ENCODE peak calls at places on chromosomes 16 and 17, in eight cellular contexts. One of them, this sample, is unnamed.

GRCh38 chr17:19370493-19370960 is 7.8 kb upstream of the MAPK7 start:
- DNase-seq in left ventricle myocardium inferior: peak; percentile 71
- DNase-seq in iPS DF 6.9: no peak
- DNase-seq in AG04450: no peak
- DNase-seq in cardiac muscle cell: peak; percentile 22
- DNase-seq in mammary epithelial cell: no peak
- DNase-seq in mucosa of descending colon: no peak
- DNase-seq in naive thymus-derived CD4-positive, alpha-beta T cell: no peak
- DNase-seq in this sample: no peak

GRCh38 chr17:44004761-44005526 is 522 bp downstream of the NAGS start:
- DNase-seq in left ventricle myocardium inferior: no peak
- DNase-seq in iPS DF 6.9: no peak
- DNase-seq in AG04450: no peak
- DNase-seq in cardiac muscle cell: no peak
- DNase-seq in mammary epithelial cell: no peak
- DNase-seq in mucosa of descending colon: peak; percentile 72
- DNase-seq in naive thymus-derived CD4-positive, alpha-beta T cell: no peak
- DNase-seq in this sample: no peak

GRCh38 chr16:77195411-77195810 is 3.8 kb upstream of the SYCE1L start:
- DNase-seq in left ventricle myocardium inferior: no peak
- DNase-seq in iPS DF 6.9: no peak
- DNase-seq in AG04450: no peak
- DNase-seq in cardiac muscle cell: no peak
- DNase-seq in mammary epithelial cell: no peak
- DNase-seq in mucosa of descending colon: no peak
- DNase-seq in naive thymus-derived CD4-positive, alpha-beta T cell: no peak
- DNase-seq in this sample: no peak

GRCh38 chr17:81851423-81851822 is 8.9 kb downstream of the P4HB start:
- DNase-seq in left ventricle myocardium inferior: no peak
- DNase-seq in iPS DF 6.9: no peak
- DNase-seq in AG04450: no peak
- DNase-seq in cardiac muscle cell: no peak
- DNase-seq in mammary epithelial cell: no peak
- DNase-seq in mucosa of descending colon: no peak
- DNase-seq in naive thymus-derived CD4-positive, alpha-beta T cell: no peak
- DNase-seq in this sample: no peak

GRCh38 chr17:18362509-18363020 is 785 bp downstream of the SHMT1 start:
- DNase-seq in left ventricle myocardium inferior: peak; percentile 69
- DNase-seq in iPS DF 6.9: no peak
- DNase-seq in AG04450: no peak
- DNase-seq in cardiac muscle cell: peak; percentile 57
- DNase-seq in mammary epithelial cell: peak; percentile 12
- DNase-seq in mucosa of descending colon: peak; percentile 71
- DNase-seq in naive thymus-derived CD4-positive, alpha-beta T cell: peak; percentile 18
- DNase-seq in this sample: peak; percentile 36

GRCh38 chr17:78883533-78884131 is 19.4 kb downstream of the CEP295NL start:
- DNase-seq in left ventricle myocardium inferior: peak; percentile 78
- DNase-seq in iPS DF 6.9: no peak
- DNase-seq in AG04450: peak; percentile 93
- DNase-seq in cardiac muscle cell: peak; percentile 98
- DNase-seq in mammary epithelial cell: peak; percentile 80
- DNase-seq in mucosa of descending colon: peak; percentile 60
- DNase-seq in naive thymus-derived CD4-positive, alpha-beta T cell: no peak
- DNase-seq in this sample: peak; percentile 95

GRCh38 chr16:19406891-19407491 is 10.7 kb upstream of the TMC5 start:
- DNase-seq in left ventricle myocardium inferior: no peak
- DNase-seq in iPS DF 6.9: no peak
- DNase-seq in AG04450: no peak
- DNase-seq in cardiac muscle cell: no peak
- DNase-seq in mammary epithelial cell: no peak
- DNase-seq in mucosa of descending colon: no peak
- DNase-seq in naive thymus-derived CD4-positive, alpha-beta T cell: no peak
- DNase-seq in this sample: no peak

GRCh38 chr16:56611281-56611833 is 3.0 kb downstream of the MT2A start:
- DNase-seq in left ventricle myocardium inferior: peak; percentile 75
- DNase-seq in iPS DF 6.9: no peak
- DNase-seq in AG04450: no peak
- DNase-seq in cardiac muscle cell: peak; percentile 58
- DNase-seq in mammary epithelial cell: no peak
- DNase-seq in mucosa of descending colon: peak; percentile 23
- DNase-seq in naive thymus-derived CD4-positive, alpha-beta T cell: no peak
- DNase-seq in this sample: peak; percentile 96

GRCh38 chr17:29884995-29885394 is 45.0 kb downstream of the SSH2 start:
- DNase-seq in left ventricle myocardium inferior: no peak
- DNase-seq in iPS DF 6.9: no peak
- DNase-seq in AG04450: no peak
- DNase-seq in cardiac muscle cell: no peak
- DNase-seq in mammary epithelial cell: no peak
- DNase-seq in mucosa of descending colon: no peak
- DNase-seq in naive thymus-derived CD4-positive, alpha-beta T cell: no peak
- DNase-seq in this sample: no peak

GRCh38 chr16:25097304-25097988 is 14.1 kb upstream of the LCMT1 start:
- DNase-seq in left ventricle myocardium inferior: no peak
- DNase-seq in iPS DF 6.9: no peak
- DNase-seq in AG04450: peak; percentile 41
- DNase-seq in cardiac muscle cell: peak; percentile 10
- DNase-seq in mammary epithelial cell: no peak
- DNase-seq in mucosa of descending colon: no peak
- DNase-seq in naive thymus-derived CD4-positive, alpha-beta T cell: no peak
- DNase-seq in this sample: no peak

GRCh38 chr16:52581530-52581929 is 34.6 kb upstream of the TOX3 start:
- DNase-seq in left ventricle myocardium inferior: no peak
- DNase-seq in iPS DF 6.9: peak; percentile 4
- DNase-seq in AG04450: no peak
- DNase-seq in cardiac muscle cell: no peak
- DNase-seq in mammary epithelial cell: no peak
- DNase-seq in mucosa of descending colon: no peak
- DNase-seq in naive thymus-derived CD4-positive, alpha-beta T cell: no peak
- DNase-seq in this sample: no peak

GRCh38 chr17:33142703-33143299 is 150.3 kb downstream of the ASIC2 start:
- DNase-seq in left ventricle myocardium inferior: no peak
- DNase-seq in iPS DF 6.9: peak; percentile 31
- DNase-seq in AG04450: no peak
- DNase-seq in cardiac muscle cell: peak; percentile 37
- DNase-seq in mammary epithelial cell: peak; percentile 30
- DNase-seq in mucosa of descending colon: no peak
- DNase-seq in naive thymus-derived CD4-positive, alpha-beta T cell: no peak
- DNase-seq in this sample: no peak

GRCh38 chr17:81482673-81483072 is 29.9 kb downstream of the ACTG1 start:
- DNase-seq in left ventricle myocardium inferior: no peak
- DNase-seq in iPS DF 6.9: no peak
- DNase-seq in AG04450: no peak
- DNase-seq in cardiac muscle cell: no peak
- DNase-seq in mammary epithelial cell: no peak
- DNase-seq in mucosa of descending colon: no peak
- DNase-seq in naive thymus-derived CD4-positive, alpha-beta T cell: no peak
- DNase-seq in this sample: no peak

GRCh38 chr16:73873643-73874042 is 423.0 kb upstream of the PSMD7 start:
- DNase-seq in left ventricle myocardium inferior: no peak
- DNase-seq in iPS DF 6.9: no peak
- DNase-seq in AG04450: no peak
- DNase-seq in cardiac muscle cell: no peak
- DNase-seq in mammary epithelial cell: no peak
- DNase-seq in mucosa of descending colon: no peak
- DNase-seq in naive thymus-derived CD4-positive, alpha-beta T cell: no peak
- DNase-seq in this sample: no peak

GRCh38 chr17:74190154-74190553 is 13.3 kb upstream of the RPL38 start:
- DNase-seq in left ventricle myocardium inferior: no peak
- DNase-seq in iPS DF 6.9: no peak
- DNase-seq in AG04450: no peak
- DNase-seq in cardiac muscle cell: peak; percentile 72
- DNase-seq in mammary epithelial cell: peak; percentile 43
- DNase-seq in mucosa of descending colon: no peak
- DNase-seq in naive thymus-derived CD4-positive, alpha-beta T cell: no peak
- DNase-seq in this sample: no peak

GRCh38 chr17:48198950-48199541 is 91.5 kb downstream of the SNX11 start:
- DNase-seq in left ventricle myocardium inferior: no peak
- DNase-seq in iPS DF 6.9: no peak
- DNase-seq in AG04450: no peak
- DNase-seq in cardiac muscle cell: no peak
- DNase-seq in mammary epithelial cell: no peak
- DNase-seq in mucosa of descending colon: no peak
- DNase-seq in naive thymus-derived CD4-positive, alpha-beta T cell: no peak
- DNase-seq in this sample: no peak

GRCh38 chr17:81426676-81427445 is 31.6 kb downstream of the BAHCC1 start:
- DNase-seq in left ventricle myocardium inferior: peak; percentile 39
- DNase-seq in iPS DF 6.9: no peak
- DNase-seq in AG04450: no peak
- DNase-seq in cardiac muscle cell: no peak
- DNase-seq in mammary epithelial cell: no peak
- DNase-seq in mucosa of descending colon: no peak
- DNase-seq in naive thymus-derived CD4-positive, alpha-beta T cell: no peak
- DNase-seq in this sample: no peak

GRCh38 chr17:41895617-41896016 is 23.1 kb downstream of the ACLY start:
- DNase-seq in left ventricle myocardium inferior: peak; percentile 30
- DNase-seq in iPS DF 6.9: no peak
- DNase-seq in AG04450: no peak
- DNase-seq in cardiac muscle cell: peak; percentile 49
- DNase-seq in mammary epithelial cell: no peak
- DNase-seq in mucosa of descending colon: no peak
- DNase-seq in naive thymus-derived CD4-positive, alpha-beta T cell: no peak
- DNase-seq in this sample: no peak

GRCh38 chr17:10171581-10171981 is 26.8 kb downstream of the GAS7 start:
- DNase-seq in left ventricle myocardium inferior: no peak
- DNase-seq in iPS DF 6.9: no peak
- DNase-seq in AG04450: no peak
- DNase-seq in cardiac muscle cell: peak; percentile 71
- DNase-seq in mammary epithelial cell: no peak
- DNase-seq in mucosa of descending colon: no peak
- DNase-seq in naive thymus-derived CD4-positive, alpha-beta T cell: peak; percentile 4
- DNase-seq in this sample: no peak

GRCh38 chr17:4610656-4611055 is 26.3 kb downstream of the SMTNL2 start:
- DNase-seq in left ventricle myocardium inferior: no peak
- DNase-seq in iPS DF 6.9: no peak
- DNase-seq in AG04450: no peak
- DNase-seq in cardiac muscle cell: no peak
- DNase-seq in mammary epithelial cell: no peak
- DNase-seq in mucosa of descending colon: no peak
- DNase-seq in naive thymus-derived CD4-positive, alpha-beta T cell: no peak
- DNase-seq in this sample: no peak

GRCh38 chr17:4607261-4607731 is 23.0 kb downstream of the SMTNL2 start:
- DNase-seq in left ventricle myocardium inferior: no peak
- DNase-seq in iPS DF 6.9: no peak
- DNase-seq in AG04450: no peak
- DNase-seq in cardiac muscle cell: peak; percentile 68
- DNase-seq in mammary epithelial cell: no peak
- DNase-seq in mucosa of descending colon: no peak
- DNase-seq in naive thymus-derived CD4-positive, alpha-beta T cell: no peak
- DNase-seq in this sample: no peak

GRCh38 chr17:4609761-4610160 is 25.4 kb downstream of the SMTNL2 start:
- DNase-seq in left ventricle myocardium inferior: no peak
- DNase-seq in iPS DF 6.9: no peak
- DNase-seq in AG04450: no peak
- DNase-seq in cardiac muscle cell: no peak
- DNase-seq in mammary epithelial cell: no peak
- DNase-seq in mucosa of descending colon: no peak
- DNase-seq in naive thymus-derived CD4-positive, alpha-beta T cell: no peak
- DNase-seq in this sample: no peak

GRCh38 chr17:4607773-4608187 is 23.5 kb downstream of the SMTNL2 start:
- DNase-seq in left ventricle myocardium inferior: peak; percentile 83
- DNase-seq in iPS DF 6.9: no peak
- DNase-seq in AG04450: no peak
- DNase-seq in cardiac muscle cell: peak; percentile 89
- DNase-seq in mammary epithelial cell: no peak
- DNase-seq in mucosa of descending colon: no peak
- DNase-seq in naive thymus-derived CD4-positive, alpha-beta T cell: no peak
- DNase-seq in this sample: no peak

DNA sequence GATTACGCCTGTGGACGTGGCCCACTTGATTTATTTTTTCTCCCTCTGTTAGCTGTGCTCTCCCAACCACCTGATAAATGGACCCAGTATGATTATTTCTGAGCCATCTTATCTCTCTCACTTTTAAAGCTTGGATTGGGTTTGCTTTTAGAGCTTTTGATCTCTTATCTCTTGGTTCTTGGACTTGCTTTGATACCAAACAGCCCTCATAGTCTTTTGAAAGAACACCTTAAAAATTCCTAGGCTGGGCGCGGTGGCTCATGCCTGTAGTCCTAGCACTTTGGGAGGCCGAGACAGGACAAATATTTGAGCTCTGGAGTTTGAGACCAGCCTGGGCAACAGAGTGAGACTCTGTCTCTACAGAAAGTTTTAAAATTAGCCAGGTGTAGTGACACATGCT is 25.8 kb downstream of the SMTNL2 start:
- DNase-seq in left ventricle myocardium inferior: no peak
- DNase-seq in iPS DF 6.9: no peak
- DNase-seq in AG04450: no peak
- DNase-seq in cardiac muscle cell: no peak
- DNase-seq in mammary epithelial cell: no peak
- DNase-seq in mucosa of descending colon: no peak
- DNase-seq in naive thymus-derived CD4-positive, alpha-beta T cell: no peak
- DNase-seq in this sample: no peak
- H3K4me3 ChIP-seq in left ventricle myocardium inferior: no peak overlapping the region
- H3K4me3 ChIP-seq in iPS DF 6.9: no peak overlapping the region
- H3K4me3 ChIP-seq in AG04450: no peak overlapping the region
- H3K4me3 ChIP-seq in cardiac muscle cell: no peak overlapping the region
- H3K4me3 ChIP-seq in mammary epithelial cell: no peak overlapping the region
- H3K4me3 ChIP-seq in mucosa of descending colon: no peak overlapping the region
- H3K4me3 ChIP-seq in naive thymus-derived CD4-positive, alpha-beta T cell: no peak overlapping the region
- H3K4me3 ChIP-seq in this sample: no peak overlapping the region

GRCh38 chr17:50855708-50856330 is 10.3 kb downstream of the TOB1 start:
- DNase-seq in left ventricle myocardium inferior: no peak
- DNase-seq in iPS DF 6.9: no peak
- DNase-seq in AG04450: no peak
- DNase-seq in cardiac muscle cell: no peak
- DNase-seq in mammary epithelial cell: no peak
- DNase-seq in mucosa of descending colon: no peak
- DNase-seq in naive thymus-derived CD4-positive, alpha-beta T cell: no peak
- DNase-seq in this sample: no peak
- H3K4me3 ChIP-seq in left ventricle myocardium inferior: no peak overlapping the region
- H3K4me3 ChIP-seq in iPS DF 6.9: no peak overlapping the region
- H3K4me3 ChIP-seq in AG04450: no peak overlapping the region
- H3K4me3 ChIP-seq in cardiac muscle cell: no peak overlapping the region
- H3K4me3 ChIP-seq in mammary epithelial cell: no peak overlapping the region
- H3K4me3 ChIP-seq in mucosa of descending colon: no peak overlapping the region
- H3K4me3 ChIP-seq in naive thymus-derived CD4-positive, alpha-beta T cell: no peak overlapping the region
- H3K4me3 ChIP-seq in this sample: no peak overlapping the region

GRCh38 chr16:9908613-9909012 is 273.6 kb downstream of the GRIN2A start:
- DNase-seq in left ventricle myocardium inferior: peak; percentile 38
- DNase-seq in iPS DF 6.9: no peak
- DNase-seq in AG04450: no peak
- DNase-seq in cardiac muscle cell: no peak
- DNase-seq in mammary epithelial cell: no peak
- DNase-seq in mucosa of descending colon: no peak
- DNase-seq in naive thymus-derived CD4-positive, alpha-beta T cell: no peak
- DNase-seq in this sample: no peak
- H3K4me3 ChIP-seq in left ventricle myocardium inferior: no peak overlapping the region
- H3K4me3 ChIP-seq in iPS DF 6.9: no peak overlapping the region
- H3K4me3 ChIP-seq in AG04450: no peak overlapping the region
- H3K4me3 ChIP-seq in cardiac muscle cell: no peak overlapping the region
- H3K4me3 ChIP-seq in mammary epithelial cell: no peak overlapping the region
- H3K4me3 ChIP-seq in mucosa of descending colon: no peak overlapping the region
- H3K4me3 ChIP-seq in naive thymus-derived CD4-positive, alpha-beta T cell: no peak overlapping the region
- H3K4me3 ChIP-seq in this sample: no peak overlapping the region

DNA sequence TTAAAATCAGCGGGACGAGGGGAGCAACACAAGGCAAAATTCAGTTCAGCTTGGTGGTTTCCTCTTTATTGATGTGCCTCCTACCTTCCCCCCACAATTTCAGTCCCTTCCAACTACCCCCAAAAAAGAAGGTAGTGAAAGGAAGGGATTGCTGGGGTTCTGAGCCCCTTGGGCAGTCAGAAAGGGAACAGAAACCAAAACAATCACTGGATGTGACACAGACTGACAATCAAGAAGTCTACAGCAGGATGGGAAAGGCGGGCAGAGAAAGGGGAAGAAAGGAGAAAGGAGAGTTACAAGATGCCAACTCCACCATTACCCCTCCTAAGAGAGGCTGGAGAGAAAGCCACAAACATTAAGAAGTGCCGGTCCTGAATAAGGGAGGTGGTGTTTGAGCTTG is 1.1 kb upstream of the PHF23 start:
- DNase-seq in left ventricle myocardium inferior: no peak
- DNase-seq in iPS DF 6.9: no peak
- DNase-seq in AG04450: no peak
- DNase-seq in cardiac muscle cell: no peak
- DNase-seq in mammary epithelial cell: no peak
- DNase-seq in mucosa of descending colon: no peak
- DNase-seq in naive thymus-derived CD4-positive, alpha-beta T cell: no peak
- DNase-seq in this sample: no peak
- H3K4me3 ChIP-seq in left ventricle myocardium inferior: peak overlapping the region; percentile 97
- H3K4me3 ChIP-seq in iPS DF 6.9: no peak overlapping the region
- H3K4me3 ChIP-seq in AG04450: peak overlapping the region; percentile 97
- H3K4me3 ChIP-seq in cardiac muscle cell: peak overlapping the region; percentile 19
- H3K4me3 ChIP-seq in mammary epithelial cell: no peak overlapping the region
- H3K4me3 ChIP-seq in mucosa of descending colon: no peak overlapping the region
- H3K4me3 ChIP-seq in naive thymus-derived CD4-positive, alpha-beta T cell: no peak overlapping the region
- H3K4me3 ChIP-seq in this sample: no peak overlapping the region

This sample was measured in MG63.